ENCODE peak calls at places on chromosomes 5 and 9, in nine cellular contexts. O is HFFc6, G is HCT116, T is fibroblast of lung, N is A549, H is foreskin keratinocyte, I is HL-60, Z is AG04450, A is GM06990. K is an unnamed sample.

GRCh38 chr5:123421773-123422172 is 1.4 kb downstream of the CEP120 start:
- DNase-seq in O (no peak), A (no peak), G (no peak), H (no peak), N (no peak), I (no peak), Z (no peak), T (no peak), K (no peak)

GRCh38 chr9:109248133-109248581 is 72.7 kb downstream of the EPB41L4B start:
- DNase-seq in Z (no peak), G (no peak), H (no peak), T (peak), A (no peak), I (no peak), O (peak), N (peak), K (no peak)

GRCh38 chr9:122130837-122131236 is 28.7 kb downstream of the NDUFA8 start:
- DNase-seq in T (no peak), H (no peak), O (no peak), G (no peak), I (no peak), A (no peak), Z (no peak), N (no peak), K (no peak)

GRCh38 chr9:131546336-131547084 is 1.2 kb downstream of the PRRT1B start:
- DNase-seq in T (no peak), Z (no peak), I (no peak), O (no peak), A (no peak), H (no peak), G (no peak), N (peak), K (no peak)

GRCh38 chr9:4796988-4797956 is 4.5 kb downstream of the RCL1 start:
- DNase-seq in T (peak), N (peak), G (peak), Z (no peak), H (no peak), I (peak), A (no peak), O (peak), K (no peak)

GRCh38 chr9:126695186-126696090 is 81.7 kb downstream of the LMX1B start:
- DNase-seq in N (no peak), I (no peak), H (no peak), G (no peak), O (no peak), T (no peak), Z (no peak), A (no peak), K (no peak)

GRCh38 chr5:113806250-113806649 is 292.8 kb downstream of the YTHDC2 start:
- DNase-seq in H (peak), Z (no peak), A (no peak), T (peak), O (peak), I (no peak), N (no peak), G (no peak), K (no peak)

GRCh38 chr5:152412129-152412528 is 7.0 kb upstream of the NMUR2 start:
- DNase-seq in Z (no peak), O (no peak), T (no peak), N (no peak), H (no peak), I (no peak), A (no peak), G (no peak), K (no peak)

GRCh38 chr5:83099001-83099400 is 21.7 kb downstream of the XRCC4 start:
- DNase-seq in N (no peak), G (no peak), Z (no peak), H (no peak), O (no peak), I (no peak), T (no peak), A (no peak), K (no peak)

GRCh38 chr9:124332321-124332720 is 74.6 kb downstream of the NEK6 start:
- DNase-seq in I (no peak), Z (no peak), O (no peak), T (no peak), G (no peak), N (no peak), A (no peak), H (no peak), K (no peak)

GRCh38 chr9:73059304-73059703 is 92.4 kb upstream of the ANXA1 start:
- DNase-seq in Z (no peak), I (no peak), T (no peak), H (no peak), O (no peak), N (no peak), G (no peak), A (no peak), K (no peak)

GRCh38 chr9:124358617-124359016 is 56.6 kb downstream of the PSMB7 start:
- DNase-seq in H (no peak), I (peak), T (no peak), O (no peak), A (peak), Z (no peak), N (no peak), G (no peak), K (no peak)

GRCh38 chr5:94192658-94193391 is 425.6 kb downstream of the KIAA0825 start:
- DNase-seq in H (no peak), O (no peak), T (no peak), N (no peak), G (no peak), I (no peak), A (peak), Z (no peak), K (no peak)

GRCh38 chr5:112555691-112556090 is 136.6 kb upstream of the EPB41L4A start:
- DNase-seq in N (no peak), A (no peak), G (no peak), O (peak), H (no peak), T (peak), I (no peak), Z (no peak), K (no peak)

GRCh38 chr9:93326056-93326455 is 125.4 kb upstream of the FAM120A start:
- DNase-seq in T (no peak), I (no peak), A (no peak), O (no peak), Z (no peak), N (no peak), H (peak), G (no peak), K (no peak)

GRCh38 chr9:37582548-37583157 is 6.5 kb upstream of the FBXO10 start:
- DNase-seq in A (no peak), N (peak), I (peak), Z (peak), G (peak), H (peak), O (peak), T (peak), K (no peak)

GRCh38 chr5:138595396-138595795 is 20.2 kb upstream of the HSPA9 start:
- DNase-seq in G (no peak), I (no peak), A (no peak), H (peak), T (no peak), N (no peak), Z (no peak), O (no peak), K (no peak)
- TF ChIP-seq CTCF in G (no peak), I (no peak), A (peak), H (peak), T (no peak), N (no peak), Z (no peak), O (no peak), K (no peak)

DNA sequence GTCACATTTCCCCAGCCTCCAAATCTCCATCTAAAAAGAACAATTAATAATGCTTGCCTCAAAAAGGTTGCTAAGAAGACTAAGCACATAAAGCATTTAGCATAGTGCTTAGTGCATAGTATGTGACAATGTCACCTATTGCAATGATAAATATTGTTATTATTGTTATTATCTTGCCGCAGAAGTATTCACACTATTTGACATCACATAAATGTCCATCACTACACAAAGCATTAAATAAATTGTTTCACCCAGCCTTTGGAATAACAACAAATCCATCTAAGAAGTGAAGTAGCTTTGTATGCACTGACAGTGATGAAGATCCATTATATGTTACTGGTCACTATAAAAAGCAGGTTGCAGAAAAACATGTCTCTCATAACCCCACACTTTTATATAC is 2263.9 kb upstream of the WWC1 start:
- DNase-seq in I (no peak), G (no peak), Z (no peak), N (no peak), O (no peak), T (no peak), A (no peak), H (no peak), K (no peak)
- TF ChIP-seq CTCF in I (no peak), G (no peak), Z (no peak), N (no peak), O (no peak), T (no peak), A (no peak), H (no peak), K (no peak)

DNA sequence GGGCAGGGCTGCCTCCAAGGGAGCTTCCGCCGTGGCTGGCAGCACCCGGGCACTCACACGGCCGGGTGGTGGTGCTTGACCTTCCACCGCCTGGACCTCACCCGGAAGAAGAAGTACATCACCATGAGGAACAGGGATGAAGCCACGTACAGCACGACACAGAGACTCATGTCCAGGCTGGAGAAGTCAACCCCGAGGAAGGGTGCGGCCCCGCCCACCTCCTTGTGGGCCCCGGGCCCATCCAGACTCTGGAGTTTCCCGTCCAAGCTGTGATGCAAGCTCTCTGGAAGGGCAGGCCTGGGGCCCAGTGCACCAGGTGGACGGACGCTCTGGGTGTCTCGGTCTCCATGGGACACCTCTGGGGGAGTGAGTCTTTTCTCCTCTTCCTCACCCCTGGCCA is 3.7 kb upstream of the LHX3 start:
- DNase-seq in Z (no peak), A (no peak), N (no peak), O (no peak), I (no peak), G (no peak), H (no peak), T (no peak), K (no peak)
- TF ChIP-seq CTCF in Z (no peak), A (no peak), N (no peak), O (no peak), I (no peak), G (no peak), H (no peak), T (no peak), K (no peak)

GRCh38 chr5:141954193-141954592 is 3.8 kb downstream of the PCDH12 start:
- DNase-seq in A (no peak), O (no peak), Z (no peak), G (no peak), H (no peak), N (no peak), I (peak), T (no peak), K (no peak)

GRCh38 chr5:141952030-141952429 is 6.0 kb downstream of the PCDH12 start:
- DNase-seq in A (no peak), T (no peak), G (no peak), N (no peak), O (no peak), I (no peak), Z (no peak), H (no peak), K (no peak)

GRCh38 chr5:141948812-141949211 is 9.2 kb downstream of the PCDH12 start:
- DNase-seq in A (no peak), N (no peak), G (no peak), Z (no peak), T (no peak), H (no peak), O (no peak), I (no peak), K (no peak)

GRCh38 chr5:141950207-141951005 is 7.6 kb downstream of the PCDH12 start:
- DNase-seq in A (no peak), G (no peak), T (no peak), Z (no peak), N (no peak), H (no peak), O (no peak), I (no peak), K (no peak)

GRCh38 chr5:141951341-141951781 is 6.6 kb downstream of the PCDH12 start:
- DNase-seq in I (no peak), A (peak), N (peak), Z (no peak), T (no peak), O (no peak), G (no peak), H (no peak), K (no peak)
- TF ChIP-seq CTCF in I (no peak), A (peak), N (no peak), Z (peak), T (peak), O (peak), G (peak), H (peak), K (peak)

DNA sequence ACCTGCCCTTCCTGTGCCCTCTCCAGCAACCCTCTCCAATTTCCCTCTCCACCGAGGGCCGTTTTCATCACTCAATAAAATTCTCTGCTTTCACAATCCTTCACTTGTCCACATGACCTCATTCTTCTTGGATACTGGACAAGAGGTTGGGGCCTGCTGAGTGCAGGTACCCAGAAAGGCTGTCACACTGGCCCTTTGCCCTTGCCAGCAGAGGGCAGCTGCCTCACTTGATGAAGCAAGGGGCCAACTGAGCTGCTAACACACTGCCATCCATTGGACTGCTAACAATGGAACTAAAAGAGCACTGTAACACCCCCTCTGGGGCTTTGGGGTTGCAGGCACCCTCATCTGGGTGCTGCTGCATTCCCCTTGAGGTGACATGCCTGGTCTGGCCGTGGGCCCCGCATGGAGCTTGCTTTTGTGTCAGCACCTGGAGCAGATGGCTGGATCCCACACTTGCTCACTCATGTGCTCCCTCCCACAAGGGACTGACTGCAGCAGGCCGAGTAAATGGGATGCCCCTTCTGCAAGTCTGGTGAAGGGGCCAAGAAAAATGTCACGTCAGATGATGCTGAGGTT is 308.1 kb upstream of the ADCY2 start:
- DNase-seq in H (no peak), A (no peak), O (no peak), G (no peak), T (no peak), I (no peak), N (no peak), Z (no peak), K (no peak)
- TF ChIP-seq CTCF in H (no peak), A (no peak), O (no peak), G (no peak), T (no peak), I (no peak), N (no peak), Z (no peak), K (no peak)

DNA sequence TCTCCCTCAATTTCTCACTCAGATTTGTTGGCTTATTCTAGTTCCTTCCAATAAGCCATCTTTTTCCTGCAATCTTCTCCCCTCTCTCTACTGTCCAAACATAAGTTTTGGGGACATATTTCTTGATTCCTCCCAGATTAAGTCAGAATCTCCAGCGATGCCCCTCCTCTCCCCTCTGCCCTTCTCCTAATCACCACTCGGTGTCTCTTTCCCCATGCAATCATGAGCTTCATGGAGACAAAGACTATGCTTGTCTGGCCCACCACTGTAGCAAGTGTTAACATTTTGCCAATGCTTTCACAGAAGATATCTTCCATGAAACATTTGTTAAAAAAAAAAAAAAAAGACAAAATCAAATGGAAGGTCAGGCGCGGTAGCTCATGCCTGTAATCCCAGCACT is 42.4 kb downstream of the PDE6A start:
- DNase-seq in G (no peak), H (no peak), T (no peak), I (no peak), Z (no peak), O (no peak), N (no peak), A (no peak), K (no peak)
- TF ChIP-seq CTCF in G (peak), H (peak), T (no peak), I (no peak), Z (peak), O (no peak), N (no peak), A (no peak), K (no peak)